ENCODE peak calls at places on chromosomes 12 and 14, in eight cellular contexts. One of them, this sample, is unnamed.

GRCh38 chr14:68172664-68173063 is 353.1 kb downstream of the RAD51B start:
- DNase-seq in CD8-positive, alpha-beta T cell: no peak
- DNase-seq in endodermal cell: no peak
- DNase-seq in tibial artery: no peak
- DNase-seq in CD4-positive, alpha-beta memory T cell: no peak
- DNase-seq in fibroblast of lung: no peak
- DNase-seq in mammary epithelial cell: no peak
- DNase-seq in vagina: no peak
- DNase-seq in this sample: peak; percentile 83

GRCh38 chr12:131494741-131495524 is 216.0 kb upstream of the SFSWAP start:
- DNase-seq in CD8-positive, alpha-beta T cell: peak; percentile 43
- DNase-seq in endodermal cell: peak; percentile 32
- DNase-seq in tibial artery: no peak
- DNase-seq in CD4-positive, alpha-beta memory T cell: no peak
- DNase-seq in fibroblast of lung: no peak
- DNase-seq in mammary epithelial cell: no peak
- DNase-seq in vagina: no peak
- DNase-seq in this sample: no peak

GRCh38 chr12:120252071-120252906 is 13.2 kb downstream of the PXN start:
- DNase-seq in CD8-positive, alpha-beta T cell: peak; percentile 81
- DNase-seq in endodermal cell: no peak
- DNase-seq in tibial artery: no peak
- DNase-seq in CD4-positive, alpha-beta memory T cell: peak; percentile 90
- DNase-seq in fibroblast of lung: no peak
- DNase-seq in mammary epithelial cell: no peak
- DNase-seq in vagina: no peak
- DNase-seq in this sample: no peak

GRCh38 chr12:8698132-8698829 is 490 bp downstream of the RIMKLB start:
- DNase-seq in CD8-positive, alpha-beta T cell: no peak
- DNase-seq in endodermal cell: peak; percentile 91
- DNase-seq in tibial artery: peak; percentile 87
- DNase-seq in CD4-positive, alpha-beta memory T cell: peak; percentile 37
- DNase-seq in fibroblast of lung: peak; percentile 27
- DNase-seq in mammary epithelial cell: peak; percentile 33
- DNase-seq in vagina: no peak
- DNase-seq in this sample: no peak

GRCh38 chr12:90262261-90262660 is 553.6 kb upstream of the ATP2B1 start:
- DNase-seq in CD8-positive, alpha-beta T cell: no peak
- DNase-seq in endodermal cell: no peak
- DNase-seq in tibial artery: no peak
- DNase-seq in CD4-positive, alpha-beta memory T cell: no peak
- DNase-seq in fibroblast of lung: no peak
- DNase-seq in mammary epithelial cell: peak; percentile 30
- DNase-seq in vagina: no peak
- DNase-seq in this sample: peak; percentile 61

GRCh38 chr14:90060312-90060964 is 1.4 kb upstream of the KCNK13 start:
- DNase-seq in CD8-positive, alpha-beta T cell: no peak
- DNase-seq in endodermal cell: peak; percentile 94
- DNase-seq in tibial artery: no peak
- DNase-seq in CD4-positive, alpha-beta memory T cell: peak; percentile 15
- DNase-seq in fibroblast of lung: peak; percentile 42
- DNase-seq in mammary epithelial cell: peak; percentile 67
- DNase-seq in vagina: no peak
- DNase-seq in this sample: peak; percentile 65

GRCh38 chr14:60266021-60266937 is 17.3 kb downstream of the PPM1A start:
- DNase-seq in CD8-positive, alpha-beta T cell: no peak
- DNase-seq in endodermal cell: no peak
- DNase-seq in tibial artery: no peak
- DNase-seq in CD4-positive, alpha-beta memory T cell: peak; percentile 22
- DNase-seq in fibroblast of lung: peak; percentile 33
- DNase-seq in mammary epithelial cell: peak; percentile 25
- DNase-seq in vagina: no peak
- DNase-seq in this sample: peak; percentile 82

GRCh38 chr12:19153396-19153795 is 23.9 kb downstream of the PLEKHA5 start:
- DNase-seq in CD8-positive, alpha-beta T cell: no peak
- DNase-seq in endodermal cell: no peak
- DNase-seq in tibial artery: no peak
- DNase-seq in CD4-positive, alpha-beta memory T cell: no peak
- DNase-seq in fibroblast of lung: no peak
- DNase-seq in mammary epithelial cell: no peak
- DNase-seq in vagina: no peak
- DNase-seq in this sample: no peak

GRCh38 chr14:99671230-99672224 is 12.6 kb upstream of the CYP46A1 start:
- DNase-seq in CD8-positive, alpha-beta T cell: no peak
- DNase-seq in endodermal cell: no peak
- DNase-seq in tibial artery: no peak
- DNase-seq in CD4-positive, alpha-beta memory T cell: no peak
- DNase-seq in fibroblast of lung: no peak
- DNase-seq in mammary epithelial cell: no peak
- DNase-seq in vagina: no peak
- DNase-seq in this sample: no peak

GRCh38 chr14:100735271-100735670 is 8.6 kb downstream of the DLK1 start:
- DNase-seq in CD8-positive, alpha-beta T cell: no peak
- DNase-seq in endodermal cell: peak; percentile 17
- DNase-seq in tibial artery: peak; percentile 19
- DNase-seq in CD4-positive, alpha-beta memory T cell: no peak
- DNase-seq in fibroblast of lung: no peak
- DNase-seq in mammary epithelial cell: no peak
- DNase-seq in vagina: no peak
- DNase-seq in this sample: no peak

DNA sequence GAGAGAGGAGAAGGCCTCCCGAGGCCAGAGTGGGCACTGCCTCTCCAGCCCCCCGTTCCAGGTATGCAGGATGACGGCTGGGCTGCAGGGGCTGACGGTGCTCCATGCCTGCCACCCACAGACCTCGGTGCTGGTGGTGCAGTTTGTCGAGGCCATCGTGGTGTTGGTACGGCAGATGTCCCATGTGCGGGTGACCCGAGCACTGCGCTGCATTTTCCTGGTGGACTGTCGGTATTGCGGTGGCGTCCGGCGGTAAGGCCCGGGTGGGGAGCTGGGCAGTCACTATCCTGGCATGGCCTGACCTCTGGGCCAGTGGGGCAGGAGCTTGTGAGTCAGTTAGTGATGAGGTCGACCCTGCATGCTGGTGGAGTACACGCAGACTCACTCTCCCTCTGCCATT is 47.4 kb downstream of the TPCN1 start:
- DNase-seq in CD8-positive, alpha-beta T cell: no peak
- DNase-seq in endodermal cell: no peak
- DNase-seq in tibial artery: no peak
- DNase-seq in CD4-positive, alpha-beta memory T cell: no peak
- DNase-seq in fibroblast of lung: no peak
- DNase-seq in mammary epithelial cell: no peak
- DNase-seq in vagina: no peak
- DNase-seq in this sample: no peak
- H3K4me3 ChIP-seq in CD8-positive, alpha-beta T cell: no peak overlapping the region
- H3K4me3 ChIP-seq in endodermal cell: no peak overlapping the region
- H3K4me3 ChIP-seq in tibial artery: no peak overlapping the region
- H3K4me3 ChIP-seq in CD4-positive, alpha-beta memory T cell: no peak overlapping the region
- H3K4me3 ChIP-seq in fibroblast of lung: no peak overlapping the region
- H3K4me3 ChIP-seq in mammary epithelial cell: no peak overlapping the region
- H3K4me3 ChIP-seq in vagina: no peak overlapping the region
- H3K4me3 ChIP-seq in this sample: no peak overlapping the region

GRCh38 chr12:47762850-47763440 is 4.3 kb upstream of the RAPGEF3 start:
- DNase-seq in CD8-positive, alpha-beta T cell: no peak
- DNase-seq in endodermal cell: no peak
- DNase-seq in tibial artery: no peak
- DNase-seq in CD4-positive, alpha-beta memory T cell: no peak
- DNase-seq in fibroblast of lung: no peak
- DNase-seq in mammary epithelial cell: no peak
- DNase-seq in vagina: no peak
- DNase-seq in this sample: no peak

GRCh38 chr12:47767197-47767724 is 5.8 kb upstream of the SLC48A1 start:
- DNase-seq in CD8-positive, alpha-beta T cell: peak; percentile 82
- DNase-seq in endodermal cell: peak; percentile 94
- DNase-seq in tibial artery: no peak
- DNase-seq in CD4-positive, alpha-beta memory T cell: peak; percentile 69
- DNase-seq in fibroblast of lung: peak; percentile 60
- DNase-seq in mammary epithelial cell: no peak
- DNase-seq in vagina: no peak
- DNase-seq in this sample: peak; percentile 64

GRCh38 chr12:47758834-47759690 is at the start of gene RAPGEF3:
- DNase-seq in CD8-positive, alpha-beta T cell: peak; percentile 81
- DNase-seq in endodermal cell: peak; percentile 96
- DNase-seq in tibial artery: peak; percentile 94
- DNase-seq in CD4-positive, alpha-beta memory T cell: peak; percentile 50
- DNase-seq in fibroblast of lung: peak; percentile 68
- DNase-seq in mammary epithelial cell: peak; percentile 85
- DNase-seq in vagina: no peak
- DNase-seq in this sample: peak; percentile 87

GRCh38 chr12:47766496-47767196 is 6.4 kb upstream of the SLC48A1 start:
- DNase-seq in CD8-positive, alpha-beta T cell: no peak
- DNase-seq in endodermal cell: no peak
- DNase-seq in tibial artery: no peak
- DNase-seq in CD4-positive, alpha-beta memory T cell: no peak
- DNase-seq in fibroblast of lung: no peak
- DNase-seq in mammary epithelial cell: no peak
- DNase-seq in vagina: no peak
- DNase-seq in this sample: no peak

DNA sequence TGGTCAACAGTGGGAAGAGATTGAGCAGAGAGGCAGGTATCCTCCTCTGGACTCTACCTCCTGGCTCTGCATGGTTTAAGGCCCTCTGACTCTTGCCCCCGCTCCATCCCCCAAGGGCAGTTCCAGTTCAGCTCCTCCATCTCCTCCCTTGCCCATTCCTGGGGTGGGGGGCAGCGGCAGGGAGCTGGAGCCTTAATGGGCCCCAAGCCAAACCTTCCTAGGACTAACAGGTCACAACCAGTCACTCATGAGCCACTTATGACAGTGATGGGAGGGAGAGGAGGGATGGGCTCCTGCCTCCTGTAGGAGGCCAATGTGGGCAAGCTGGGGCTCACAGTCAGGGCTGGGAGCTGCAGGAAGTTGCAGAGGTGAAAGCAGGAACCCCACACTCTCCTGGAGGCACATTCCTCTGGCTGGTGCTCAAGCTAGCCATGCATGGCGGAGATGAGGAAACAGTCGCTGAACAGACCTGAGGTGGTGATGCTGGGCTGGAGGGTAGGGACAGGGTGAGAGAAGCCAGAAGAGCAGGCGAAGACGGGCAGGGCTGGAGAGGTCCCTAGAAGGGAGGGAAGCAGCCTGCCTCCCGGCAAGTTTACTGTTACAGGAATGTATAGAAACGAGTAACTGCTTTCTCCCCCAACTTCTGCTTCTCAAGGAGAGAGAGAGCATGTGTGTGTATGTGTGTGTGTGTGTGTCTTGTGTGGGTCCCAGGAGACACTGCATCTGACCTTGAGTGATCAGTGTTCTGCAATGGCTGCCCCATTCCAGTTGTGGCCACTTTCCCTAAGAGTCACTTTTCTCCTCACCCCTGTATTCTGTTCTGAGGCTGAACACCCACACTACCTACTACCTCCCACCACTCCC is 5.0 kb upstream of the RAPGEF3 start:
- DNase-seq in CD8-positive, alpha-beta T cell: no peak
- DNase-seq in endodermal cell: no peak
- DNase-seq in tibial artery: no peak
- DNase-seq in CD4-positive, alpha-beta memory T cell: no peak
- DNase-seq in fibroblast of lung: no peak
- DNase-seq in mammary epithelial cell: no peak
- DNase-seq in vagina: no peak
- DNase-seq in this sample: no peak
- H3K4me1 ChIP-seq in CD8-positive, alpha-beta T cell: peaks cover 27% of the 10 kb centered on the region
- H3K4me1 ChIP-seq in endodermal cell: peaks cover under 1% of the 10 kb centered on the region
- H3K4me1 ChIP-seq in tibial artery: no peaks in the 10 kb centered on the region
- H3K4me1 ChIP-seq in CD4-positive, alpha-beta memory T cell: peaks cover 9% of the 10 kb centered on the region
- H3K4me1 ChIP-seq in fibroblast of lung: no peaks in the 10 kb centered on the region
- H3K4me1 ChIP-seq in mammary epithelial cell: peaks cover 50% of the 10 kb centered on the region
- H3K4me1 ChIP-seq in vagina: peaks cover 13% of the 10 kb centered on the region
- H3K4me1 ChIP-seq in this sample: peaks cover 16% of the 10 kb centered on the region

GRCh38 chr14:86321151-86321550 is 791.2 kb downstream of the FLRT2 start:
- DNase-seq in CD8-positive, alpha-beta T cell: no peak
- DNase-seq in endodermal cell: no peak
- DNase-seq in tibial artery: no peak
- DNase-seq in CD4-positive, alpha-beta memory T cell: no peak
- DNase-seq in fibroblast of lung: peak; percentile 51
- DNase-seq in mammary epithelial cell: no peak
- DNase-seq in vagina: no peak
- DNase-seq in this sample: no peak
- H3K4me3 ChIP-seq in CD8-positive, alpha-beta T cell: no peak overlapping the region
- H3K4me3 ChIP-seq in endodermal cell: no peak overlapping the region
- H3K4me3 ChIP-seq in tibial artery: no peak overlapping the region
- H3K4me3 ChIP-seq in CD4-positive, alpha-beta memory T cell: no peak overlapping the region
- H3K4me3 ChIP-seq in fibroblast of lung: no peak overlapping the region
- H3K4me3 ChIP-seq in mammary epithelial cell: no peak overlapping the region
- H3K4me3 ChIP-seq in vagina: no peak overlapping the region
- H3K4me3 ChIP-seq in this sample: no peak overlapping the region

GRCh38 chr14:105487986-105488777 is 1.5 kb downstream of the CRIP1 start:
- DNase-seq in CD8-positive, alpha-beta T cell: peak; percentile 74
- DNase-seq in endodermal cell: no peak
- DNase-seq in tibial artery: no peak
- DNase-seq in CD4-positive, alpha-beta memory T cell: peak; percentile 43
- DNase-seq in fibroblast of lung: no peak
- DNase-seq in mammary epithelial cell: no peak
- DNase-seq in vagina: no peak
- DNase-seq in this sample: no peak

GRCh38 chr14:105490572-105491365 is at the start of gene TEDC1:
- DNase-seq in CD8-positive, alpha-beta T cell: peak; percentile 99
- DNase-seq in endodermal cell: peak; percentile 100
- DNase-seq in tibial artery: peak; percentile 100
- DNase-seq in CD4-positive, alpha-beta memory T cell: peak; percentile 100
- DNase-seq in fibroblast of lung: peak; percentile 100
- DNase-seq in mammary epithelial cell: peak; percentile 100
- DNase-seq in vagina: peak; percentile 100
- DNase-seq in this sample: peak; percentile 99

GRCh38 chr14:105490318-105490571 is 801 bp upstream of the TEDC1 start:
- DNase-seq in CD8-positive, alpha-beta T cell: no peak
- DNase-seq in endodermal cell: no peak
- DNase-seq in tibial artery: no peak
- DNase-seq in CD4-positive, alpha-beta memory T cell: no peak
- DNase-seq in fibroblast of lung: no peak
- DNase-seq in mammary epithelial cell: no peak
- DNase-seq in vagina: no peak
- DNase-seq in this sample: no peak

GRCh38 chr14:105488781-105489606 is 2.1 kb upstream of the TEDC1 start:
- DNase-seq in CD8-positive, alpha-beta T cell: no peak
- DNase-seq in endodermal cell: no peak
- DNase-seq in tibial artery: no peak
- DNase-seq in CD4-positive, alpha-beta memory T cell: no peak
- DNase-seq in fibroblast of lung: no peak
- DNase-seq in mammary epithelial cell: no peak
- DNase-seq in vagina: no peak
- DNase-seq in this sample: no peak

DNA sequence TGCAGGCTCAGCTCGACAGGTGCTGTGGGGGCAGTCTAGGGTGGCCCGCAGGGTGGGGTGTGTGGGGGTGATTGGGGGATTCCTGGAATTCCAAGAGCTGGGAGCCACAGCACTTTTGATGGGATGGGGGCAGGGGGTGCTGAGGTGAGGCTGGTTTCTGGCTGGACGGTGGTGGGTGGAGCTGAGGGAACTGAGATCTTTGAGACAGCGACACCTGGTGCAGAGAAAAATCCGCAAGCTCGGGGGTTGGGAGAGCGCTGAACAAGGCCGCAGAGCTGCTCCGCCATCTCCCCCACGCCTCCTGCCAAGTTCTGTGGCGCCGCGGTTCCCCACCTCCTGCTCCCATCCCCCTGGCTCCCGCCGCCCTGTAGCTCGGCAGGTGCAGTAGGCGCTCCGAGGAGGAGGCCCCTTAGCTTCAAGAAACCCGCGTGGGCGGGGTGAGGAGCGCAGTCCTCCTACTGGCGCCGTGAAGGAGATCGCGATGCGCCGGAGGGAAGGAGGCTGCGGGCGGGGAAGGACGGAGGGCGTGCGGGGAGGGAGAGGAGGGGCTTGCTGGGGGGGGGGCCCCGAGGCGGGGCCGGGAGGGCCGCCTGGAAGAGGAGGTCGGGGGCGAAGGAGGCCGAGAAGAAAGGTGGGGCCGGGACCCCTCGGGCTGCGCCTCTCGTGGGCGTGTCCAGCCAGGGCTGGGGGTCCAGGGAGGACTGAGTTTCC is 1.3 kb upstream of the TEDC1 start:
- DNase-seq in CD8-positive, alpha-beta T cell: peak; percentile 90
- DNase-seq in endodermal cell: peak; percentile 94
- DNase-seq in tibial artery: peak; percentile 94
- DNase-seq in CD4-positive, alpha-beta memory T cell: peak; percentile 90
- DNase-seq in fibroblast of lung: peak; percentile 77
- DNase-seq in mammary epithelial cell: peak; percentile 84
- DNase-seq in vagina: no peak
- DNase-seq in this sample: peak; percentile 83
- H3K4me1 ChIP-seq in CD8-positive, alpha-beta T cell: peaks cover 49% of the 10 kb centered on the region
- H3K4me1 ChIP-seq in endodermal cell: peaks cover 6% of the 10 kb centered on the region
- H3K4me1 ChIP-seq in tibial artery: no peaks in the 10 kb centered on the region
- H3K4me1 ChIP-seq in CD4-positive, alpha-beta memory T cell: peaks cover 43% of the 10 kb centered on the region
- H3K4me1 ChIP-seq in fibroblast of lung: peaks cover 4% of the 10 kb centered on the region
- H3K4me1 ChIP-seq in mammary epithelial cell: peaks cover 27% of the 10 kb centered on the region
- H3K4me1 ChIP-seq in vagina: peaks cover 66% of the 10 kb centered on the region
- H3K4me1 ChIP-seq in this sample: peaks cover 19% of the 10 kb centered on the region

This sample was measured in PC-3.